ENCODE peak calls at places on chromosomes 11 and 22, in eight cellular contexts. F is CD4-positive, alpha-beta T cell; O is RWPE1; Q is naive thymus-derived CD8-positive, alpha-beta T cell; H is NCI-H1092; A is T-cell; U is GM13976; E is colonic mucosa. M is an unnamed sample.

GRCh38 chr22:23834406-23834805 is 4.4 kb downstream of the DERL3 start:
- DNase-seq in F (no peak), O (no peak), Q (no peak), H (no peak), A (no peak), U (no peak), E (no peak), M (no peak)

GRCh38 chr11:119676461-119677020 is 52.5 kb downstream of the NECTIN1 start:
- DNase-seq in F (no peak), O (no peak), Q (no peak), H (no peak), A (no peak), U (no peak), E (no peak), M (no peak)

GRCh38 chr11:107857550-107858216 is 904 bp downstream of the SLC35F2 start:
- DNase-seq in F (no peak), O (no peak), Q (no peak), H (no peak), A (no peak), U (no peak), E (peak; percentile 53), M (no peak)

GRCh38 chr22:48536691-48537591 is 1290.7 kb downstream of the BRD1 start:
- DNase-seq in F (no peak), O (no peak), Q (no peak), H (no peak), A (no peak), U (no peak), E (no peak), M (no peak)

GRCh38 chr11:123193742-123194141 is 1.3 kb downstream of the CLMP start:
- DNase-seq in F (no peak), O (no peak), Q (no peak), H (no peak), A (no peak), U (no peak), E (no peak), M (no peak)

GRCh38 chr11:78371221-78371899 is 46.3 kb downstream of the GAB2 start:
- DNase-seq in F (no peak), O (no peak), Q (no peak), H (peak; percentile 8), A (no peak), U (no peak), E (no peak), M (no peak)

GRCh38 chr11:78840623-78841022 is 266.0 kb upstream of the NARS2 start:
- DNase-seq in F (no peak), O (no peak), Q (no peak), H (no peak), A (no peak), U (no peak), E (no peak), M (no peak)

GRCh38 chr11:27770576-27770975 is 70.3 kb upstream of the BDNF start:
- DNase-seq in F (no peak), O (peak; percentile 78), Q (no peak), H (no peak), A (no peak), U (no peak), E (no peak), M (no peak)

GRCh38 chr11:30445056-30445455 is 122.2 kb downstream of the ARL14EP start:
- DNase-seq in F (no peak), O (no peak), Q (no peak), H (no peak), A (no peak), U (no peak), E (no peak), M (no peak)

GRCh38 chr11:2305140-2305861 is 3.5 kb downstream of the TSPAN32 start:
- DNase-seq in F (peak; percentile 82), O (peak; percentile 53), Q (peak; percentile 79), H (peak; percentile 59), A (peak; percentile 68), U (peak; percentile 88), E (peak; percentile 89), M (peak; percentile 86)

GRCh38 chr11:120714448-120714847 is 202.9 kb downstream of the GRIK4 start:
- DNase-seq in F (no peak), O (no peak), Q (no peak), H (no peak), A (no peak), U (no peak), E (no peak), M (no peak)

M was measured in GM20000.